ENCODE peak calls at places on chromosomes 6 and 20, in eight cellular contexts. M is SK-N-SH, F is A549, G is HCT116, D is GM23338, S is HepG2, T is HL-60, H is K562. R is an unnamed sample.

GRCh38 chr20:53642196-53643030 is 48.8 kb upstream of the ZNF217 start:
- DNase-seq in T (peak), D (peak), F (peak), S (peak), G (peak), M (no peak), H (peak), R (no peak)

GRCh38 chr20:23021541-23021940 is 13.6 kb upstream of the SSTR4 start:
- DNase-seq in M (no peak), D (no peak), F (no peak), H (no peak), T (peak), G (no peak), S (no peak), R (no peak)

GRCh38 chr20:46755483-46756417 is 46.3 kb downstream of the SLC2A10 start:
- DNase-seq in M (no peak), S (no peak), D (no peak), G (no peak), F (no peak), H (no peak), T (no peak), R (no peak)

GRCh38 chr6:3706547-3707467 is 44.7 kb downstream of the PXDC1 start:
- DNase-seq in T (no peak), H (no peak), M (no peak), D (no peak), F (no peak), G (no peak), S (no peak), R (no peak)

GRCh38 chr20:20710847-20711315 is 1.6 kb downstream of the RALGAPA2 start:
- DNase-seq in T (peak), D (no peak), M (no peak), G (no peak), H (no peak), F (no peak), S (peak), R (no peak)

GRCh38 chr6:47426524-47427302 is 50.9 kb upstream of the CD2AP start:
- DNase-seq in D (no peak), M (no peak), S (no peak), F (no peak), H (no peak), T (no peak), G (no peak), R (no peak)

GRCh38 chr20:62356948-62357667 is 10.0 kb downstream of the LAMA5 start:
- DNase-seq in S (no peak), M (peak), T (no peak), D (no peak), H (peak), F (no peak), G (no peak), R (no peak)

GRCh38 chr6:136112262-136112661 is 137.8 kb downstream of the MTFR2 start:
- DNase-seq in D (no peak), G (no peak), F (no peak), S (no peak), M (no peak), T (no peak), H (no peak), R (no peak)

GRCh38 chr20:35240914-35241293 is 14.4 kb downstream of the MMP24 start:
- DNase-seq in S (no peak), F (no peak), M (no peak), G (no peak), D (no peak), T (no peak), H (no peak), R (no peak)

GRCh38 chr20:4150095-4150492 is 134.7 kb upstream of the RNF24 start:
- DNase-seq in D (no peak), M (no peak), F (peak), T (no peak), G (no peak), S (no peak), H (no peak), R (no peak)

GRCh38 chr6:166166314-166167257 is 1.1 kb downstream of the TBXT start:
- DNase-seq in G (no peak), M (no peak), H (no peak), S (no peak), F (no peak), T (no peak), D (peak), R (no peak)

GRCh38 chr6:84801250-84801649 is 36.9 kb upstream of the TBX18 start:
- DNase-seq in S (no peak), H (no peak), D (no peak), T (no peak), F (no peak), G (no peak), M (no peak), R (no peak)

GRCh38 chr20:63223826-63224207 is 7.9 kb upstream of the YTHDF1 start:
- DNase-seq in M (no peak), S (no peak), H (no peak), T (no peak), F (no peak), G (no peak), D (no peak), R (no peak)

GRCh38 chr20:62551408-62552323 is 75.9 kb upstream of the GATA5 start:
- DNase-seq in H (no peak), G (no peak), F (no peak), T (no peak), S (no peak), D (peak), M (peak), R (no peak)

GRCh38 chr6:16684896-16685554 is 76.2 kb downstream of the ATXN1 start:
- DNase-seq in D (no peak), F (no peak), G (peak), T (no peak), M (no peak), H (no peak), S (no peak), R (peak)

GRCh38 chr6:166751051-166751595 is 124.1 kb upstream of the RPS6KA2 start:
- DNase-seq in M (peak), G (no peak), F (no peak), D (peak), H (no peak), S (no peak), T (peak), R (no peak)

GRCh38 chr6:31707701-31708100 is 1.0 kb downstream of the LY6G6F start:
- DNase-seq in H (no peak), G (no peak), S (no peak), M (no peak), D (no peak), T (no peak), F (no peak), R (no peak)

GRCh38 chr6:169092375-169092774 is 161.3 kb downstream of the THBS2 start:
- DNase-seq in D (no peak), H (no peak), S (no peak), M (no peak), G (no peak), T (no peak), F (no peak), R (no peak)

GRCh38 chr6:34389034-34389433 is 3.4 kb downstream of the NUDT3 start:
- DNase-seq in D (peak), M (no peak), G (no peak), T (peak), S (no peak), F (no peak), H (no peak), R (no peak)

GRCh38 chr20:45910670-45911485 is 1.1 kb downstream of the PLTP start:
- DNase-seq in H (peak), G (peak), S (no peak), D (peak), F (peak), T (peak), M (peak), R (peak)

GRCh38 chr6:80548496-80548895 is 442.0 kb downstream of the BCKDHB start:
- DNase-seq in D (no peak), T (no peak), S (no peak), M (no peak), F (no peak), G (no peak), H (no peak), R (no peak)

GRCh38 chr6:32785781-32786533 is 22.6 kb upstream of the HLA-DQB2 start:
- DNase-seq in D (peak), H (peak), T (peak), S (peak), M (peak), F (peak), G (peak), R (peak)

DNA sequence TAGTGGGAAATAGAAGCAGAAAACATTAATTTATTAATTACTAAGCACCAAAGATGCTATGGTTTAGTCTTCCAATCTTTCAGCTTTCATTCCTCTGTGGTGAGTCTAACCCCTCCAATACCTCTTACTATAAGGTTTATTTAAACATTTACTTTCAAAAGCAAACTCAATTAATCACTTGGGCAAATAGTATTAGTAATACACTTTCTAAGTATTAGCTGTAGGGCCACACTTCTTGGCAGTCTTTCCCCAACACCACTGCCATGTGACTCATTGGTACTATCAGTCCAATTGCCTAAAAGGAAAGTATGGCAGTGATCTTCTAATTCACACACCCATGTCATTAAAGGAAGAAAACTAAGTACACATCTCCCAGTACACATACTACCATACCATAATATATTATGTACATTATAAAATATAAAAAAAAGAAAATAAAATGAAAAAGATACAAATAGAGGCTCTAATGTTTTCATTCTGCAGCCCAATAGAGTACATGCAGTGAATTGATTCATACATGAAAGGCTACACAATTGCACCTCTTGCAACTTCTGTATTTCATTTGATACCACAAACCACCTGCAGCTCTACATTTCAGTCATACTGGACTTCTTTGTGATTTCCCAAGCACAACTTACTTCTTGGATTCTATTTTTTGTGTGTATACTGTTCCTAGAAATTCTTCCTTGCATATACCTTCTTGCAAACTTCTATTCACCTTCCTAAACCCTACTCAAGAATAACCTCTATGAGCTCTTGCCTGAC is 218.6 kb downstream of the PKHD1 start:
- DNase-seq in H (no peak), M (no peak), F (no peak), G (no peak), T (no peak), S (no peak), D (no peak), R (no peak)
- TF ChIP-seq REST in H (no peak), M (no peak), F (no peak), G (no peak), T (no peak), S (no peak), D (no peak), R (no peak)

DNA sequence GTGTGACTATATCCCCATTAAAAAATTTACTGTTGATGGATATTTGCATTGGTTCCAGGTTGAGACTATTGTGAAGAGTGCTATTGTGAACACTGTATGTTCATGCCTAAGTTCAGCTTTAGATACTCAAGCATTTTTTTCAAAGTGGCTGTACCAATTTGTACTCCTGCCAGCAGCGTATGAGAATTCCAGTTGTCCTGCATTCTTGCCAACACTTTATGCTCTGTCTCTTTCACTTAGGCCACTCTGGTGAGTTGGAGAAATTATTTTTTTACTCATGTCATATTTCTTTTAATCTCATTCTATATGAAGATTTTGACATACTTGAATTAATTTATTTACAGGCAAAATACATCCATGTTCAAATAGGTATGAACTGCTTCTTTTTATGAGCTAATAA is 76.2 kb downstream of the JAG1 start:
- DNase-seq in T (no peak), S (no peak), H (no peak), F (no peak), G (no peak), M (no peak), D (no peak), R (no peak)
- TF ChIP-seq REST in T (no peak), S (no peak), H (no peak), F (no peak), G (no peak), M (no peak), D (no peak), R (no peak)

GRCh38 chr20:58706975-58707681 is 14.5 kb downstream of the NPEPL1 start:
- DNase-seq in F (no peak), T (no peak), D (no peak), H (no peak), S (no peak), G (no peak), M (peak), R (no peak)
- TF ChIP-seq REST in F (no peak), T (no peak), D (no peak), H (no peak), S (no peak), G (no peak), M (no peak), R (no peak)

DNA sequence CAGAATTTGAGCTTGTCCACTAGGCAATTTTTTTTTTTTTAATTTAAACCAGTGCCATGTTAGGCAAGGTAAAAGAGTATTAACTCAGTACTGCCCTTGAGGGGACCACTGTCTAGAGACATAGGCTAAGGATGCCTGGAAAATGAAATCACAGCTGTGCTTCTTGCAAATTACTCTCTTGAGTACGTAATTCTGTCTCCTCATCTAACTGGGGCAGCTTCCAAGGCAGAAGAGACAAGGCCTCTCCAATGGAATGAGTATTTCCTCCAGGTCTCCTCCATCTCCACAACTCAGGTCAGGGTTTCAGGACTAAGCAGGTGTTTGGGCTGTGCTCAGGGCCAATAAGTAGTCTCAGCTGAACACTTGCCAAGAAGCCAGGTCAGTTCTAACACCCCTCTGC is 33.8 kb upstream of the MRPS10 start:
- DNase-seq in D (no peak), H (no peak), T (no peak), F (no peak), S (no peak), M (no peak), G (no peak), R (no peak)
- TF ChIP-seq REST in D (no peak), H (no peak), T (no peak), F (no peak), S (no peak), M (no peak), G (no peak), R (no peak)

DNA sequence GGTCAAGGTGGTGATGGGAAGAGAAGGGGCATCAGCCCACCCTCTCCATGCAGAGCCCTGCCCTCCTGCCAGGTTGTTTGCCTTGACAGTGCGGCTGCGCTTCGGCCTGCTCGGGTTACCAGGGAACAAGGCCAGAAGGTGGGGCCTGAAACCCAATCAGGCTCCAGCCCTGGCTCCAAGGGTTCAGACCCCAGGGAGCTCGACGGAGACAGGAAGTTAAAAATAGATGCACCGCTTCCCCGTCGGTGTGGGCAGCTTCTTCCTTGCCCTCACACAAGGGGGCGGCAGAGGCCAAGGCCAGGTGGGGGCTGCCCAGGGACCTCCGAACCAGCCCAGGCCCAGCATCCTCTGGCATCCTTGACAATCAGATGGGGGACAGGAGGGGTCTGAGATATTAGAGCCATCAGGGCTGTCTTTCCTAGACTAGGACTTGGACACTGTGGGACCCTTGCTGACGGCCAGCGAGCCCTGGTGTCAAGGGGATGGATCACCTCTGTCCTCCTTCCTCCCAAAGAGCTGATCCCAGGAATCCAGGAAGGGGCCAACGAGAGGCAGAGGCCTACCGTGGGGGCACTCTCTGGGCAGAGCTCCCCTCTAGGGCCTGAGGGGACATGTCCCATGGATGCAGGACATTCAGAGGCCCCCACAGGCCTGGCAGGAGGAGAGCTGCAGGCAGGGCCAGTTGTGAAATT is 65.2 kb downstream of the RIPOR3 start:
- DNase-seq in F (peak), S (peak), D (peak), M (peak), H (peak), T (peak), G (peak), R (no peak)
- TF ChIP-seq REST in F (no peak), S (no peak), D (no peak), M (no peak), H (no peak), T (no peak), G (no peak), R (no peak)

R was measured in GM12878.